ENCODE peak calls at places on chromosome 3, in nine cellular contexts. H, E, Q, D, A, J, V, M and Z are unnamed samples. For H3K4me1, the result is how much of the 10 kb centered on the place peaks cover.

GRCh38 chr3:168803536-168803935 is 707.8 kb upstream of the GOLIM4 start:
- DNase-seq in H (no peak), E (no peak), Q (no peak), D (peak), A (no peak), J (peak), V (no peak), M (no peak), Z (no peak)

GRCh38 chr3:11913316-11913715 is 66.6 kb upstream of the TAMM41 start:
- DNase-seq in H (no peak), E (no peak), Q (no peak), D (no peak), A (no peak), J (no peak), V (no peak), M (no peak), Z (no peak)

GRCh38 chr3:154552338-154552737 is 122.3 kb upstream of the GPR149 start:
- DNase-seq in H (peak), E (no peak), Q (no peak), D (no peak), A (no peak), J (no peak), V (no peak), M (no peak), Z (no peak)

GRCh38 chr3:31810991-31811433 is 170.1 kb downstream of the OSBPL10 start:
- DNase-seq in H (no peak), E (no peak), Q (no peak), D (no peak), A (no peak), J (no peak), V (no peak), M (no peak), Z (no peak)

GRCh38 chr3:158748237-158748828 is 16.1 kb upstream of the RARRES1 start:
- DNase-seq in H (no peak), E (peak), Q (peak), D (peak), A (no peak), J (no peak), V (no peak), M (no peak), Z (peak)

GRCh38 chr3:57948782-57949242 is 59.4 kb upstream of the FLNB start:
- DNase-seq in H (no peak), E (no peak), Q (no peak), D (no peak), A (no peak), J (peak), V (no peak), M (no peak), Z (no peak)

GRCh38 chr3:37905346-37905745 is 43.7 kb downstream of the CTDSPL start:
- DNase-seq in H (peak), E (no peak), Q (no peak), D (peak), A (no peak), J (no peak), V (no peak), M (no peak), Z (no peak)

GRCh38 chr3:196082471-196082971 is 631 bp upstream of the TFRC start:
- DNase-seq in H (no peak), E (no peak), Q (no peak), D (no peak), A (no peak), J (no peak), V (no peak), M (no peak), Z (no peak)

GRCh38 chr3:22886394-22886793 is 316.7 kb upstream of the UBE2E2 start:
- DNase-seq in H (no peak), E (peak), Q (peak), D (no peak), A (no peak), J (no peak), V (no peak), M (peak), Z (no peak)

GRCh38 chr3:31996195-31996594 is 14.6 kb downstream of the ZNF860 start:
- DNase-seq in H (no peak), E (no peak), Q (no peak), D (no peak), A (no peak), J (no peak), V (no peak), M (no peak), Z (no peak)

GRCh38 chr3:30638685-30639412 is 32.4 kb downstream of the TGFBR2 start:
- DNase-seq in H (peak), E (peak), Q (peak), D (no peak), A (no peak), J (no peak), V (no peak), M (no peak), Z (no peak)

DNA sequence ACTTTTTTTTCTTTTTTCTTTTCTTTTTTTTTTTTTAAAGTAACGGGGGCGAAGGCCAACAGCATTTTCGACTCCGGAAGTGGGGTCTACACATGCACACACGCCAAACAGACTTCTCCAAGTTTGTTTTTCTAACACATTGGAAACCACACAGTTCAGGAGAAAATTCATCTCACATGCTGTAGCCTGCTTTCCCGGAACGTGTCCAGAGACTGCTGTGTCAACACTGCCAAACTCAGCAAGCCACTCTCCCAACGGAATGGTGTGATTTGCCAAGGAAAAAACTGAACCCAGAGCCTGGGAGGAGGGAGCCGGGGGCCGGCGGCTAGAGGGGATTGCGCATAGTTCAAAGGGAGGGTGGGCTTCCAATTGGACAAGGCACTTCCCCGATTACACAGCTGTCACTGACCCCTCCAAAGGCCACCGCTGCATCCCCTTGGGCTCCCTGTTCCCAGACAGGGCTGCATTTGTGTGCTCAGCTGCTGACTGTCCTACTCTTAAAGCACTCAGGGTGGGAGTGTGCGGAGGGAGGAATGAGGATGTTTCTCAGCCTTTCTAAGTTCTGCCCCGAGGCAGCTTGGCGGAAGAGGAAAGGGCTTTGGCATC is 256.1 kb downstream of the ZNF621 start:
- DNase-seq in H (no peak), E (peak), Q (peak), D (peak), A (peak), J (peak), V (no peak), M (peak), Z (no peak)
- H3K4me3 ChIP-seq in H (no peak), E (peak), Q (peak), D (peak), A (no peak), J (peak), V (peak), M (peak), Z (peak)

GRCh38 chr3:72380711-72381508 is 467.3 kb downstream of the SHQ1 start:
- DNase-seq in H (no peak), E (no peak), Q (no peak), D (no peak), A (no peak), J (no peak), V (no peak), M (no peak), Z (no peak)

GRCh38 chr3:72383230-72383629 is 465.0 kb downstream of the SHQ1 start:
- DNase-seq in H (no peak), E (no peak), Q (no peak), D (no peak), A (no peak), J (no peak), V (no peak), M (no peak), Z (no peak)

GRCh38 chr3:72383896-72384295 is 464.3 kb downstream of the SHQ1 start:
- DNase-seq in H (no peak), E (no peak), Q (no peak), D (no peak), A (no peak), J (no peak), V (no peak), M (no peak), Z (no peak)

GRCh38 chr3:72381584-72381983 is 466.7 kb downstream of the SHQ1 start:
- DNase-seq in H (no peak), E (no peak), Q (no peak), D (no peak), A (no peak), J (no peak), V (no peak), M (no peak), Z (no peak)

DNA sequence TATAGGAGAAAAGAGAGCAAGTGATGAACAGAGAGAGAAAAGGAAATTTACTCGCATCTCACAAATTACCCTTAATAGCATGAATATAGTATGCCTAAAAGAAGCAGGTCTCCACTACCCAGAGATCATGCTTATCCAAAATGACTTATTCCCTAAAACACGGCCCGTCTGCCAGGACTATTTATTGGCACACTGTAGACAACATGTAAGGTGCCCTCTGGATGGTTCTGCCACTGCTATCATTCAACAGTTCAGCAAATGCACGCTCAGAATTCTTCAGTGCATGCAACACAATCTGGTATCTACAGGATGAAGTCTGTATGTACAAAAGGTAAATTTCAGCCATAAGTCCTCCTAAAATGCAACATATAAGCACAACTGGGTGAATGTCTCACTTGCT is 465.8 kb downstream of the SHQ1 start:
- DNase-seq in H (no peak), E (no peak), Q (no peak), D (no peak), A (no peak), J (no peak), V (no peak), M (no peak), Z (no peak)
- H3K27ac ChIP-seq in H (no peak), E (no peak), Q (no peak), D (no peak), A (no peak), J (no peak), V (no peak), M (no peak), Z (no peak)

GRCh38 chr3:141410408-141410807 is 42.1 kb downstream of the ZBTB38 start:
- DNase-seq in H (no peak), E (peak), Q (peak), D (peak), A (no peak), J (peak), V (no peak), M (peak), Z (peak)
- H3K4me1 ChIP-seq in H (under half), E (half or more), Q (under half), D (half or more), A (under half), J (half or more), V (half or more), M (half or more), Z (under half)

DNA sequence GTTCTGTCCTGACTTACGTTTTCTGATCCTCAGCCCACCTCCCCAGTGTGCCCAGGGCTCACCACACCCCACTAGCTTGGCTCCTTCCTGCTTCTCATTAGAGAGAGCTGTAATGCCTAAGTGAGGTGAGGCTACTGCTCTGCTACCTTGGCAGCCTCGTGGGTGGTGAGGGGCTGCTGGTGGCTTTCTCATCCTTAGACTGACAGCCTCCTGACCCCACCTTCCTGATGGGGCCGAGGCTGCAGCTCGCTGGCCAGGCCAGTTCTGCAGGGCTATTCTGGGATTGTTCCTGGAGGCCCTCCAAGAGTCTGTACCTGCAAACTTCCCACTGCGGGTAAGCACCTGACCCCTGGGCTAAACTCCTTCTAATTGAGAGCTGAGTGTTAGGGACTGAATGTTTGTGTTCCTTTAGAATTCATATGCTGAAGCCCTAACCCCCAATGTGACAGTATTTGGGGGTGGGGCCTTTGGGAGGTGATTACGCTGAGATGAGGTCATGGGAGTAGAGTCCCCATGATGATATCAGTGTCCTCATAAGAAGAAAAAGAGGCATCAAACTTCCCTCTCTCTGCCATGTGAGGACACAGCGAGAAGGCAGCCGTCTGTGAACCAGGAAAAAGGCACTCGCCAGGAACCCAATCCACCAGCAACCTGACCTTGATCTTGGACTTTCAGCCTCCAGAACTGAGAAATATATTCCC is 38.1 kb upstream of the IQSEC1 start:
- DNase-seq in H (peak), E (no peak), Q (peak), D (no peak), A (peak), J (no peak), V (no peak), M (no peak), Z (peak)
- H3K4me3 ChIP-seq in H (peak), E (no peak), Q (no peak), D (no peak), A (peak), J (no peak), V (no peak), M (no peak), Z (no peak)

GRCh38 chr3:107654218-107654617 is 131.5 kb downstream of the BBX start:
- DNase-seq in H (no peak), E (no peak), Q (no peak), D (no peak), A (no peak), J (no peak), V (no peak), M (no peak), Z (no peak)

GRCh38 chr3:107661447-107662108 is 138.8 kb downstream of the BBX start:
- DNase-seq in H (no peak), E (no peak), Q (no peak), D (peak), A (no peak), J (no peak), V (no peak), M (no peak), Z (no peak)

GRCh38 chr3:107660316-107660976 is 137.7 kb downstream of the BBX start:
- DNase-seq in H (peak), E (no peak), Q (no peak), D (peak), A (no peak), J (no peak), V (no peak), M (no peak), Z (no peak)

GRCh38 chr3:107662109-107662477 is 139.3 kb downstream of the BBX start:
- DNase-seq in H (no peak), E (no peak), Q (no peak), D (peak), A (no peak), J (peak), V (no peak), M (no peak), Z (no peak)

DNA sequence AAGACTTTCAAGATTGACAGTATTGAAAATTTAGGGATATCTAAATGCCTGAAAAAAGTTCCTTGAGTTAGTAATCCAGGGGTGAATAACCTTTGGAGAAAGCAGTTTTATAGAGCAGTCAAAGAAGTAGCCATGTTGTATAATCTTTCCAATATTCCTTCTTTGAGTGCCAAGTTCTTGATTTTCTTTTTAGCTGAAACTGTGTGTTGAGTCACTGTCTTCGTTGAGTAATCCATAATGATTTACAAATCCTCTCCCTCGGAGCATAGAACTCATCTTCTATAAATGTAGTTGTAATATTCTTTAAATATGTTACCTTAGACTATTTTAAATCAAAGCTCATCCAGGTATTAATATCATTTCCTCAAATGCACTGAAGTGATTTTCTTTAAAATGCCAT is 135.2 kb downstream of the BBX start:
- DNase-seq in H (no peak), E (no peak), Q (no peak), D (peak), A (no peak), J (no peak), V (no peak), M (no peak), Z (no peak)
- H3K27ac ChIP-seq in H (no peak), E (no peak), Q (no peak), D (peak), A (no peak), J (no peak), V (no peak), M (no peak), Z (no peak)

GRCh38 chr3:187807086-187807862 is 62.0 kb upstream of the BCL6 start:
- DNase-seq in H (no peak), E (no peak), Q (no peak), D (peak), A (no peak), J (peak), V (no peak), M (no peak), Z (no peak)

GRCh38 chr3:187804120-187805106 is 59.1 kb upstream of the BCL6 start:
- DNase-seq in H (no peak), E (no peak), Q (no peak), D (no peak), A (no peak), J (no peak), V (no peak), M (no peak), Z (no peak)

GRCh38 chr3:187809979-187810568 is 64.8 kb upstream of the BCL6 start:
- DNase-seq in H (no peak), E (no peak), Q (no peak), D (no peak), A (no peak), J (no peak), V (no peak), M (no peak), Z (no peak)

GRCh38 chr3:187811580-187812250 is 66.4 kb upstream of the BCL6 start:
- DNase-seq in H (no peak), E (no peak), Q (no peak), D (peak), A (no peak), J (peak), V (no peak), M (no peak), Z (no peak)

GRCh38 chr3:187808466-187809291 is 63.4 kb upstream of the BCL6 start:
- DNase-seq in H (peak), E (no peak), Q (no peak), D (no peak), A (peak), J (no peak), V (no peak), M (no peak), Z (no peak)
- H3K4me1 ChIP-seq in H (half or more), E (under half), Q (under half), D (under half), A (half or more), J (under half), V (half or more), M (under half), Z (under half)

GRCh38 chr3:157441102-157441622 is 4.5 kb downstream of the PTX3 start:
- DNase-seq in H (no peak), E (no peak), Q (no peak), D (no peak), A (no peak), J (no peak), V (no peak), M (no peak), Z (no peak)
- H3K4me3 ChIP-seq in H (no peak), E (no peak), Q (no peak), D (peak), A (no peak), J (no peak), V (no peak), M (no peak), Z (no peak)

GRCh38 chr3:179769411-179770247 is 116.8 kb downstream of the USP13 start:
- DNase-seq in H (no peak), E (no peak), Q (no peak), D (no peak), A (no peak), J (no peak), V (no peak), M (no peak), Z (no peak)
- H3K27ac ChIP-seq in H (no peak), E (no peak), Q (no peak), D (no peak), A (no peak), J (no peak), V (no peak), M (no peak), Z (no peak)

DNA sequence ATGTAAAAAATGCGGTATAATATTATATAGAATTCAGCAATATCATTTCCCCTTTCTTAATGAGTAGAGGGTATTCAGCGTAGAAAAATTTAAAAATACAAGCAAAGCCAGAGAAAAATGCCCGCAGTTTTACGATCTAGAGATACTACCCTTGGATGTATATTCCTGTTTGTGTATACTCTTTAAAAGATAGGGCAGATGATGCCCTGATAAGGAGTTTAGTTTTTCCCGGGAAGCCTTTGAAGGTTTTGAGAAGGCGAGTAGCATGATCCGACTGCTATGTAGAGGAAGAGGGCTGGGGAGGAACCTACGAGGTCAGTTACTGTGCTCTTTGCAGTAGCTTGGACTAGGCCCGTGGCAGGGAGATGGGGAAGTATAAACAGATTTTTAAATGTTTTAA is 1.2 kb downstream of the YEATS2 start:
- DNase-seq in H (peak), E (no peak), Q (no peak), D (peak), A (no peak), J (peak), V (no peak), M (no peak), Z (no peak)
- H3K4me1 ChIP-seq in H (under half), E (under half), Q (under half), D (under half), A (under half), J (under half), V (under half), M (under half), Z (under half)

DNA sequence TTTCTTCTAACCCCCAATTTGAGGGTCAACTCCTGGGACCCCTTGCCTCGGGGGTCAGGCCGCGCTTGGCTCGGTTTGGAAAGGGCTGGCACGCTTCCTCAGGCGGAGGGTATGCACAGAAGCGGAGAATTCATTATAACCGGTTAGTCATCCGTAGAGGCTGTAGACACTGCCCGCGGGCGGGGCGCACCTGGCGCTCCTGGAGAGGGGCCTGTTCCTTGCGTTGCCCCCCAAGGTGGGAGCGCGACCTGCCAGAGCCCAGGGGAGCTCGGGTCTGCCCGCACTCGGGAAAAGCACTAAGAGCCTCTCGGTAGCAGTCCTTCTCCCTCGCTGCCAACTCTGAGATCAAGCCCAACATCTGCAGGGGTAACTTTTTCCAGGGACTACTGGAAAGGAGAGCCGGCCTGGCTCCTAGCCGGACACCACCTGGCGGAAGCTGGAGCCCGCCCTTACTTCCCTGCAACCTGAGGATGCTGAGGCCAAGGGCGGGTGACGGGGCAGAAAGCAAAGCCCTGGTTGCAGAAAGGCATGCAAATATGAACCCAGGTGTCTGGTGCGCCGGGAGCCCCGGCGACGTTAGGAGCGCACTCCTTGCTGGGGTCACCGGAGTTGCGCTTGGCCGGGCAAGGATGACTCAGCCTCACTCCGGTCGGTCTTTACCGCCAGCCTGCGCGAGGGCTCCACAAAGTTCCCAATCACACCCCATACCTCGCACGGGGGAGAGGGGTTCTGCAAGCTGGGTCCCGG is 1.5 kb upstream of the CACNA2D3 start:
- DNase-seq in H (peak), E (no peak), Q (peak), D (peak), A (no peak), J (peak), V (no peak), M (no peak), Z (no peak)
- H3K4me3 ChIP-seq in H (peak), E (peak), Q (peak), D (no peak), A (no peak), J (no peak), V (peak), M (peak), Z (peak)